ENCODE peak calls at places on chromosomes 13 and 19, in four cellular contexts. A is WTC11, O is HCT116, P is K562. H is an unnamed sample.

GRCh38 chr13:111322001-111322915 is 1.8 kb downstream of the TEX29 start:
- DNase-seq in O (no peak), P (no peak), A (no peak), H (no peak)

GRCh38 chr13:26656919-26657318 is 99.4 kb downstream of the WASF3 start:
- DNase-seq in A (no peak), O (no peak), P (peak), H (no peak)

GRCh38 chr13:112688560-112689497 is 1.0 kb upstream of the ATP11A start:
- DNase-seq in O (no peak), P (peak), A (peak), H (no peak)

GRCh38 chr13:111893071-111893606 is 173.8 kb upstream of the SOX1 start:
- DNase-seq in O (no peak), P (no peak), A (peak), H (peak)

GRCh38 chr19:3062165-3063105 is at the start of gene TLE5:
- DNase-seq in O (no peak), P (peak), A (no peak), H (peak)

GRCh38 chr19:15195987-15196682 is 4.7 kb downstream of the NOTCH3 start:
- DNase-seq in O (peak), A (peak), P (no peak), H (peak)

GRCh38 chr13:33213024-33213795 is 72.3 kb downstream of the STARD13 start:
- DNase-seq in P (no peak), O (no peak), A (no peak), H (no peak)

GRCh38 chr19:50994129-50994528 is 7.3 kb downstream of the KLK8 start:
- DNase-seq in A (no peak), P (peak), O (no peak), H (peak)

GRCh38 chr13:109776575-109776974 is 9.8 kb downstream of the IRS2 start:
- DNase-seq in O (no peak), A (no peak), P (no peak), H (no peak)

GRCh38 chr13:33235078-33235477 is 50.5 kb downstream of the STARD13 start:
- DNase-seq in O (no peak), A (no peak), P (no peak), H (no peak)

GRCh38 chr13:20840590-20840989 is 62.0 kb downstream of the XPO4 start:
- DNase-seq in O (no peak), P (no peak), A (no peak), H (no peak)

GRCh38 chr13:98978280-98978679 is 416 bp upstream of the DOCK9 start:
- DNase-seq in A (no peak), P (no peak), O (peak), H (no peak)

GRCh38 chr13:112838038-112838965 is 130.7 kb upstream of the MCF2L start:
- DNase-seq in O (no peak), P (no peak), A (no peak), H (no peak)

GRCh38 chr13:34357435-34358232 is 539.7 kb downstream of the RFC3 start:
- DNase-seq in A (no peak), O (no peak), P (no peak), H (no peak)

GRCh38 chr19:11191273-11191755 is 6.0 kb downstream of the KANK2 start:
- DNase-seq in A (peak), P (peak), O (no peak), H (peak)

GRCh38 chr19:46967578-46968018 is 52.0 kb upstream of the NPAS1 start:
- DNase-seq in A (no peak), O (no peak), P (no peak), H (no peak)

GRCh38 chr19:19280561-19280960 is 7.5 kb upstream of the TM6SF2 start:
- DNase-seq in O (no peak), P (no peak), A (no peak), H (no peak)

GRCh38 chr13:97108535-97108910 is 113.6 kb upstream of the MBNL2 start:
- DNase-seq in P (peak), O (no peak), A (no peak), H (no peak)

GRCh38 chr13:73365681-73366080 is 306.9 kb downstream of the KLF5 start:
- DNase-seq in A (no peak), P (no peak), O (no peak), H (no peak)
- TF ChIP-seq SP1 in A (no peak), P (no peak), O (no peak), H (no peak)

DNA sequence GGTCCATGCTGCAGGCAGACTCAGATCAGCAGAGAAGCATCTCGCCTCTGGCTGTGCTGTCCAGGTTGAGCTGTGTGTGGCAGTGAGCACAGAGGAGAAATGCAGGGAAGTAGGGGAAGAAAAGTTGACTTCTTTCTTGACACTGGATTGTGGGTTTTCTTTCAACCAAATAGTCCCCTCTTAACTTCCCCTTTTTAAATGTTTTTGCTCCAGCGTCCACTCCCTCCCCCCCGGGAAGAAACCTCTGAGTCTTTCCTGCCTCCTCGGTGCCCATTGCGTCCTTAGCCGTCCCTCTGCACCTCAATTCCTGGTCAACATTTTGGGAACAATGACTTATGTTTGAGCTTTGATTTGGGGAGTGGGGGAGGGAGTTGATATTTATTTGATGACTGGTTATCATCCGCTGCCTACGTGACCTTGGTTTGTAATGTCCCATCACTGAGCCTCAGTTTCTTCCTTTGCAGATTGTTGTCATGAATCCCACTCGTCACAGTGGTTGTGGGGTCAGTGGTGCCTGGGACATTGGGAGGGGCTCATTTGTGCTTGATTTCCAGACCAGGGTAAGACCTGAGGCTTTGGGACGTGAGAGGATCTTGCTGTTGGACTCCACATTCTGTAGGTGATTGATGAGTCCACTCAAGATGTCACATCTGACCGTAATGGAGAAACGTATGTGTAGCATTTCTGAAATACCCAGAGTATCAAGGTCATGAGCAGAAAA is at the start of gene LILRB2:
- DNase-seq in O (no peak), A (no peak), P (no peak), H (no peak)
- TF ChIP-seq SP1 in O (no peak), A (no peak), P (no peak), H (no peak)

GRCh38 chr19:33394723-33395560 is 21.4 kb downstream of the CEBPG start:
- DNase-seq in A (no peak), O (no peak), P (no peak), H (no peak)

GRCh38 chr19:33397536-33398360 is 24.2 kb downstream of the CEBPG start:
- DNase-seq in A (peak), O (no peak), P (peak), H (peak)

GRCh38 chr19:33396701-33397535 is 23.4 kb downstream of the CEBPG start:
- DNase-seq in A (peak), O (no peak), P (no peak), H (no peak)

GRCh38 chr19:33394006-33394722 is 20.7 kb downstream of the CEBPG start:
- DNase-seq in O (no peak), A (no peak), P (no peak), H (no peak)

GRCh38 chr19:33395561-33396550 is 22.3 kb downstream of the CEBPG start:
- DNase-seq in O (no peak), P (no peak), A (no peak), H (no peak)
- TF ChIP-seq SP1 in O (no peak), P (no peak), A (no peak), H (no peak)

DNA sequence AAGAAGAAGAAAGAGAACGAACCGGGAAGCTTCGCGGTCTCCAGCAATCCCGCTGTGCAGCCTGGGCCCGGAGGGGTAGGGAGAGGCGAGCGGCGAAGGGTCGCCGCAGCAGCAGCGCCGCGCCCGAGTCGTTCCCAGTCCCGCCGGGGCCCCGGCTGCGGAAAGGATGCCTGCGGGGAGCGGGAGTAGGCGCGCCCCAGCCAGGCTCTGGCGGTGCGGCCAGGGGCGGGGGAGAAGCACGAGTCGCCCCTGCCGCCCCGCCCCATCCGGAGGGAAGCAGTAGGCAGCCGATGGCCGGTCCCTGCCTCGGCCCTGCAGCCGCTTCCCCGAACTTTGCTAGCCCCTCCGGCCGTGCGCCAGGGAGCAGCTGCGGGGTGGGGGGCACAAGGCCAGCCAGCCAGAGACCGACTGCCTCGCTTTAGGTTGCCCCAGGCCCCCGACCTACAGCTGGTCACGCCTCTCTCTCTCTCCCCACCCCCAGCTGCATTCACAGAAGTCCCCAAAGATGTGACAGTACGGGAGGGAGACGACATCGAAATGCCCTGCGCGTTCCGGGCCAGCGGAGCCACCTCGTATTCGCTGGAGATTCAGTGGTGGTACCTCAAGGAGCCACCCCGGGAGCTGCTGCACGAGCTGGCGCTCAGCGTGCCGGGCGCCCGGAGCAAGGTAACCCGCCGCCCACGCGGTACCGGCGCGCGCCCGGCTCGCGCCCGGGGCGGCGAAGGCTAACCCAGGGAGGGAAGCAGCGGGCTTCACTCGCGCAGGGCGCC is 1.1 kb downstream of the VSTM2B start:
- DNase-seq in A (peak), P (peak), O (no peak), H (no peak)
- TF ChIP-seq SP1 in A (no peak), P (no peak), O (no peak), H (no peak)